ENCODE peak calls at places on chromosomes 13 and 19, in seven cellular contexts. V, I, G, M, W, O and J are unnamed samples. For H3K27me3, the result is how much of the 10 kb centered on the place peaks cover.

GRCh38 chr13:23330356-23330755 is 103.1 kb downstream of the SACS start:
- DNase-seq in V (no peak), I (no peak), G (no peak), M (no peak), W (no peak), O (no peak), J (no peak)

GRCh38 chr13:47112205-47112896 is 215.5 kb upstream of the HTR2A start:
- DNase-seq in V (no peak), I (no peak), G (peak), M (no peak), W (no peak), O (no peak), J (no peak)

GRCh38 chr13:83197316-83197715 is 685.0 kb downstream of the SLITRK1 start:
- DNase-seq in V (no peak), I (no peak), G (no peak), M (no peak), W (no peak), O (no peak), J (no peak)

GRCh38 chr19:52748336-52748950 is 13.6 kb upstream of the ZNF611 start:
- DNase-seq in V (no peak), I (peak), G (no peak), M (peak), W (peak), O (no peak), J (no peak)

GRCh38 chr19:6250024-6250605 is 29.7 kb downstream of the MLLT1 start:
- DNase-seq in V (no peak), I (no peak), G (peak), M (no peak), W (no peak), O (no peak), J (no peak)

GRCh38 chr13:104314926-104315535 is 1248.8 kb upstream of the SLC10A2 start:
- DNase-seq in V (no peak), I (no peak), G (peak), M (no peak), W (no peak), O (no peak), J (no peak)

GRCh38 chr13:83121904-83122303 is 760.4 kb downstream of the SLITRK1 start:
- DNase-seq in V (no peak), I (no peak), G (no peak), M (no peak), W (peak), O (no peak), J (no peak)

GRCh38 chr19:13172335-13173128 is 22.3 kb downstream of the IER2 start:
- DNase-seq in V (no peak), I (peak), G (peak), M (peak), W (peak), O (peak), J (peak)

GRCh38 chr19:33737704-33738103 is 59.0 kb upstream of the KCTD15 start:
- DNase-seq in V (no peak), I (no peak), G (no peak), M (no peak), W (no peak), O (no peak), J (no peak)

GRCh38 chr13:31035162-31035951 is 102.9 kb downstream of the TEX26 start:
- DNase-seq in V (no peak), I (no peak), G (no peak), M (no peak), W (no peak), O (peak), J (no peak)

GRCh38 chr19:48910803-48911202 is 10.7 kb downstream of the NUCB1 start:
- DNase-seq in V (no peak), I (no peak), G (no peak), M (no peak), W (no peak), O (no peak), J (no peak)

GRCh38 chr19:54002495-54003315 is 11.3 kb downstream of the CACNG6 start:
- DNase-seq in V (no peak), I (no peak), G (no peak), M (no peak), W (no peak), O (no peak), J (no peak)

GRCh38 chr13:75467009-75467728 is 14.8 kb downstream of the TBC1D4 start:
- DNase-seq in V (no peak), I (no peak), G (no peak), M (no peak), W (no peak), O (no peak), J (no peak)
- H3K27ac ChIP-seq in V (no peak), I (no peak), G (no peak), M (no peak), W (no peak), O (no peak), J (no peak)

DNA sequence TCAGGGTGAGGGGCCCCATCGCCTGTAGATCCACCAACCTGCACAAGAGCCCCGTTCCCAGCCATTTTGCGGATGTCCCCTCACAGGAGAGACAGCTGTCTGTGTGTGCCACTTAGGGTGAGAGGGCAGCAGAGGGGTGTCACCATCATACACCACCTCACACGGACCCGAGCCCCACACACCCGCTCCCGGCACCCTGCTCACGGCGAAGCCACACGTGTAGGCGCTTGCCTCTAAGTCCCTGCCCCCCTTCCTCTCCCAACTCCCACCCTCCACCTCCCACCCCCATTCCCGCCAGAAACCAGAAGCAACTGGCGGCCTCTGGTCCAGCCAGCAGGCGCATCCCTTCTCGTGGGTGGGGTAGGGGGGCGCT is 4.0 kb upstream of the DPF1 start:
- DNase-seq in V (no peak), I (no peak), G (no peak), M (no peak), W (no peak), O (no peak), J (no peak)
- H3K27me3 ChIP-seq in V (under half), I (under half), G (under half), M (under half), W (under half), O (half or more), J (under half)

DNA sequence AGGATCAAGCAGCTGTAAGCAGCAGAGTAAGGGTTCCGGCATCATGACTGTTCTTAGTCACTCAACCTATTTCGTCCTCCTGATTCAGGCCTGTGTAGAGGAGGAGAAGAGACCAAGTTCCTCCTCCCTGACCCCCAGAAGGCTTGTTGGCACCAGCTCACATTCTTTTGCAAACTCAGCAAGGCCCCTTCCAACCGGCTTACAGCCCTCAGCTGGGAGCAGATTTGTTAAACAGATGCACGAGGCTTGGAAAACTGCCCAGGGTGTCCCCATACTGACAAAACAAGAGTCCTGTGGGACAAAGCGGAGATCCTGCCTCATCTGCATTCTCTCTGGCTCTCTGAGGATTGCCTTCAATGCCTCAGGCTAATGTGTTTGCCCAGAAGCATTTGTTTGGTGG is 113.2 kb upstream of the SOX21 start:
- DNase-seq in V (no peak), I (peak), G (no peak), M (no peak), W (peak), O (peak), J (no peak)
- H3K27ac ChIP-seq in V (no peak), I (no peak), G (no peak), M (no peak), W (no peak), O (no peak), J (no peak)

GRCh38 chr13:35475960-35476943 is at the start of gene MAB21L1:
- DNase-seq in V (no peak), I (peak), G (peak), M (peak), W (peak), O (peak), J (no peak)
- H3K27me3 ChIP-seq in V (under half), I (half or more), G (half or more), M (under half), W (half or more), O (under half), J (under half)

GRCh38 chr13:39044536-39044935 is 6.3 kb downstream of the NHLRC3 start:
- DNase-seq in V (no peak), I (no peak), G (no peak), M (no peak), W (no peak), O (no peak), J (no peak)
- H3K27ac ChIP-seq in V (no peak), I (no peak), G (no peak), M (no peak), W (no peak), O (no peak), J (no peak)

GRCh38 chr13:99969368-99969933 is 2.1 kb downstream of the ZIC5 start:
- DNase-seq in V (no peak), I (peak), G (no peak), M (no peak), W (no peak), O (no peak), J (no peak)

GRCh38 chr13:99972190-99972731 is 694 bp upstream of the ZIC5 start:
- DNase-seq in V (no peak), I (peak), G (no peak), M (no peak), W (no peak), O (no peak), J (no peak)

GRCh38 chr13:99971576-99972189 is at the start of gene ZIC5:
- DNase-seq in V (no peak), I (peak), G (no peak), M (no peak), W (no peak), O (no peak), J (no peak)

GRCh38 chr13:99969934-99970760 is 1.4 kb downstream of the ZIC5 start:
- DNase-seq in V (no peak), I (peak), G (no peak), M (peak), W (no peak), O (no peak), J (no peak)

DNA sequence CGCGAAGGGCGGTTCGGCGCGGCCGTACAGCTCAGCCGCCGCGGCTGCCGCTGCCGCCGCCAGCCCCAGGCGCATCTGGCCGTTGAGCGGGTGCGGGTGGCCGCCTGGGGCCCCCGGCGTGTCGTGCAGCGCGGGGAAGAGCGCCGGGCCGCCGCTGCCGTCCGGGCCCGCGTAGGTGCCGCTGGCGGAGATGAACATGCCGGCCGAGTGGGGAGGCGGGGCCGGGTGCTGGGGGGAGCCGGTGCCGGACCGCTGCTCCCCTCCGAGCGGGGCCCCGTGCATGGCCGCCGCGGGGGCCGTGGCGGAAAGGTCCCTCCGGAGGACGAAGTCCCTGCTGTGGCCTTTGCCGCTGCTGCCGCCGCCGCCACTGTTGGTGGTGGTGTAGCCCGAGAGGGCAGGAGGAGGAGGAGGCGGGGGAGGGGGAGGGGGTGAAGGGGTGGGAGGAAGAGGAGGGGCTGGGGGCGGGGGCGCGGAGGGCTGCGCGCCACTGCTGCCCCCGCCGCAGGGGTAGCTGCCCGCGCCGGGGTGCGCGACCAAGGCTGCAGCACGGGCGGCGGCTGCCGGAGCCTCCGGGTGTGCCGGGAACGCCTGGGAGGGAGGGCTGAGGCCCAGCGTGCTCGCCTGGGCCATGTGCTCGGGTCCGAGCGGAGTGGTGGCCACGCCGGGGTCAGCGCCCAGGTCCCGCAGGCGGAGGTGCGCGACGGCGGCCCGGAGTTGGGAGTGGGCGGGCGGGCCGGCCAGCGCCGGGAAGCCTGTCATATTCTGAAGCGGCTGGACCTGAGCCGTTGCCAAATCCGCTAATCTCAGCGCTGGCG is 599 bp downstream of the ZIC5 start:
- DNase-seq in V (no peak), I (peak), G (no peak), M (no peak), W (no peak), O (no peak), J (no peak)
- H3K27me3 ChIP-seq in V (half or more), I (half or more), G (half or more), M (half or more), W (under half), O (half or more), J (half or more)

GRCh38 chr19:46350758-46351159 is 3.9 kb downstream of the PPP5C start:
- DNase-seq in V (no peak), I (no peak), G (no peak), M (peak), W (no peak), O (peak), J (no peak)

GRCh38 chr19:46347985-46348384 is 1.1 kb downstream of the PPP5C start:
- DNase-seq in V (no peak), I (no peak), G (no peak), M (no peak), W (no peak), O (no peak), J (no peak)

GRCh38 chr19:46351241-46352041 is 4.6 kb downstream of the PPP5C start:
- DNase-seq in V (no peak), I (no peak), G (peak), M (peak), W (peak), O (no peak), J (peak)

GRCh38 chr19:46349311-46349993 is 2.6 kb downstream of the PPP5C start:
- DNase-seq in V (no peak), I (peak), G (no peak), M (no peak), W (no peak), O (no peak), J (no peak)

GRCh38 chr19:46350029-46350757 is 3.3 kb downstream of the PPP5C start:
- DNase-seq in V (no peak), I (no peak), G (peak), M (peak), W (no peak), O (no peak), J (no peak)
- H3K27ac ChIP-seq in V (peak), I (peak), G (no peak), M (peak), W (peak), O (peak), J (peak)